ENCODE peak calls at places on chromosomes 13 and 19, in ten cellular contexts. One of them, this sample, is unnamed.

GRCh38 chr13:52359534-52359933 is 46.4 kb downstream of the THSD1 start:
- DNase-seq in pancreas: no peak
- DNase-seq in breast epithelium: no peak
- DNase-seq in ovary: no peak
- DNase-seq in endodermal cell: no peak
- DNase-seq in Peyer's patch: no peak
- DNase-seq in uterus: no peak
- DNase-seq in lower lobe of right lung: no peak
- DNase-seq in adrenal gland: no peak
- DNase-seq in adipocyte: peak; percentile 69
- DNase-seq in this sample: no peak

GRCh38 chr13:36352350-36352749 is 6.2 kb upstream of the SPART start:
- DNase-seq in pancreas: no peak
- DNase-seq in breast epithelium: no peak
- DNase-seq in ovary: no peak
- DNase-seq in endodermal cell: no peak
- DNase-seq in Peyer's patch: no peak
- DNase-seq in uterus: no peak
- DNase-seq in lower lobe of right lung: no peak
- DNase-seq in adrenal gland: no peak
- DNase-seq in adipocyte: peak; percentile 25
- DNase-seq in this sample: no peak

GRCh38 chr13:101627556-101627943 is 175.1 kb downstream of the ITGBL1 start:
- DNase-seq in pancreas: no peak
- DNase-seq in breast epithelium: no peak
- DNase-seq in ovary: no peak
- DNase-seq in endodermal cell: no peak
- DNase-seq in Peyer's patch: no peak
- DNase-seq in uterus: no peak
- DNase-seq in lower lobe of right lung: no peak
- DNase-seq in adrenal gland: no peak
- DNase-seq in adipocyte: no peak
- DNase-seq in this sample: no peak

GRCh38 chr13:86655561-86655960 is 856.3 kb upstream of the SLITRK6 start:
- DNase-seq in pancreas: no peak
- DNase-seq in breast epithelium: no peak
- DNase-seq in ovary: no peak
- DNase-seq in endodermal cell: no peak
- DNase-seq in Peyer's patch: no peak
- DNase-seq in uterus: no peak
- DNase-seq in lower lobe of right lung: no peak
- DNase-seq in adrenal gland: no peak
- DNase-seq in adipocyte: no peak
- DNase-seq in this sample: no peak

GRCh38 chr19:56671613-56671994 is at the start of gene ZNF835:
- DNase-seq in pancreas: peak; percentile 95
- DNase-seq in breast epithelium: peak; percentile 77
- DNase-seq in ovary: peak; percentile 93
- DNase-seq in endodermal cell: peak; percentile 53
- DNase-seq in Peyer's patch: peak; percentile 90
- DNase-seq in uterus: peak; percentile 94
- DNase-seq in lower lobe of right lung: peak; percentile 94
- DNase-seq in adrenal gland: peak; percentile 89
- DNase-seq in adipocyte: no peak
- DNase-seq in this sample: peak; percentile 89

GRCh38 chr13:87676254-87677042 is 5.3 kb downstream of the SLITRK5 start:
- DNase-seq in pancreas: no peak
- DNase-seq in breast epithelium: no peak
- DNase-seq in ovary: no peak
- DNase-seq in endodermal cell: peak; percentile 71
- DNase-seq in Peyer's patch: no peak
- DNase-seq in uterus: no peak
- DNase-seq in lower lobe of right lung: no peak
- DNase-seq in adrenal gland: no peak
- DNase-seq in adipocyte: no peak
- DNase-seq in this sample: no peak

GRCh38 chr13:34360702-34361101 is 542.8 kb downstream of the RFC3 start:
- DNase-seq in pancreas: no peak
- DNase-seq in breast epithelium: no peak
- DNase-seq in ovary: no peak
- DNase-seq in endodermal cell: no peak
- DNase-seq in Peyer's patch: no peak
- DNase-seq in uterus: no peak
- DNase-seq in lower lobe of right lung: no peak
- DNase-seq in adrenal gland: no peak
- DNase-seq in adipocyte: no peak
- DNase-seq in this sample: no peak

GRCh38 chr13:35714588-35714987 is 238.1 kb upstream of the MAB21L1 start:
- DNase-seq in pancreas: no peak
- DNase-seq in breast epithelium: no peak
- DNase-seq in ovary: no peak
- DNase-seq in endodermal cell: peak; percentile 53
- DNase-seq in Peyer's patch: no peak
- DNase-seq in uterus: no peak
- DNase-seq in lower lobe of right lung: no peak
- DNase-seq in adrenal gland: no peak
- DNase-seq in adipocyte: peak; percentile 38
- DNase-seq in this sample: no peak

GRCh38 chr19:50705422-50706019 is 14.1 kb downstream of the SHANK1 start:
- DNase-seq in pancreas: no peak
- DNase-seq in breast epithelium: no peak
- DNase-seq in ovary: no peak
- DNase-seq in endodermal cell: peak; percentile 86
- DNase-seq in Peyer's patch: no peak
- DNase-seq in uterus: no peak
- DNase-seq in lower lobe of right lung: no peak
- DNase-seq in adrenal gland: peak; percentile 56
- DNase-seq in adipocyte: peak; percentile 80
- DNase-seq in this sample: no peak

GRCh38 chr19:52659013-52659412 is 20.9 kb upstream of the ZNF83 start:
- DNase-seq in pancreas: no peak
- DNase-seq in breast epithelium: no peak
- DNase-seq in ovary: no peak
- DNase-seq in endodermal cell: no peak
- DNase-seq in Peyer's patch: no peak
- DNase-seq in uterus: no peak
- DNase-seq in lower lobe of right lung: no peak
- DNase-seq in adrenal gland: no peak
- DNase-seq in adipocyte: no peak
- DNase-seq in this sample: no peak

GRCh38 chr19:30278882-30279254 is 93.3 kb upstream of the ZNF536 start:
- DNase-seq in pancreas: no peak
- DNase-seq in breast epithelium: no peak
- DNase-seq in ovary: no peak
- DNase-seq in endodermal cell: no peak
- DNase-seq in Peyer's patch: no peak
- DNase-seq in uterus: no peak
- DNase-seq in lower lobe of right lung: no peak
- DNase-seq in adrenal gland: no peak
- DNase-seq in adipocyte: no peak
- DNase-seq in this sample: no peak

GRCh38 chr13:110506859-110507566 is 54.5 kb downstream of the RAB20 start:
- DNase-seq in pancreas: peak; percentile 91
- DNase-seq in breast epithelium: peak; percentile 61
- DNase-seq in ovary: peak; percentile 83
- DNase-seq in endodermal cell: no peak
- DNase-seq in Peyer's patch: no peak
- DNase-seq in uterus: no peak
- DNase-seq in lower lobe of right lung: peak; percentile 86
- DNase-seq in adrenal gland: peak; percentile 78
- DNase-seq in adipocyte: no peak
- DNase-seq in this sample: peak; percentile 94

GRCh38 chr19:33376931-33377557 is 3.5 kb downstream of the CEBPG start:
- DNase-seq in pancreas: no peak
- DNase-seq in breast epithelium: no peak
- DNase-seq in ovary: no peak
- DNase-seq in endodermal cell: peak; percentile 31
- DNase-seq in Peyer's patch: no peak
- DNase-seq in uterus: no peak
- DNase-seq in lower lobe of right lung: no peak
- DNase-seq in adrenal gland: no peak
- DNase-seq in adipocyte: no peak
- DNase-seq in this sample: peak; percentile 67

DNA sequence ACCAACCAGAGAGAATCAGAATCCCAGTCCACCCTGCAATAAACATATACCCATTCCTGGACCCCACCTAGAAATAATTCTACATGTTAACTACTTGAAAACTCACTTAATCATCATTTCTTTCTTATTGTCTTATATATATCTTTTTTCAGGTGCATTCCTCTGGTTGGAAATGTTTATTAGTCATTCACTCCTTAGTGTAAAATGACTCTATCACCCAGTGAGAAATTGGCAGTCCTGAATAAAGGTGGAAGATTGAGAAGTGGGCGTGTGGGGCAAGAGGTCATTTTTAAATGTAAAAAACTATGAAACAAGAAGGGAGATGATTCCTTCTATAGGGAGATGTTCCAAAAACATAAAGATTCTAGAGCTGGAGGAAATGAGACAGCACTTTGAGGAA is 101.2 kb upstream of the MBNL2 start:
- DNase-seq in pancreas: no peak
- DNase-seq in breast epithelium: no peak
- DNase-seq in ovary: no peak
- DNase-seq in endodermal cell: no peak
- DNase-seq in Peyer's patch: no peak
- DNase-seq in uterus: no peak
- DNase-seq in lower lobe of right lung: no peak
- DNase-seq in adrenal gland: no peak
- DNase-seq in adipocyte: no peak
- DNase-seq in this sample: no peak
- H3K4me1 ChIP-seq in pancreas: peaks cover 13% of the 10 kb centered on the region
- H3K4me1 ChIP-seq in breast epithelium: peaks cover 6% of the 10 kb centered on the region
- H3K4me1 ChIP-seq in ovary: peaks cover 22% of the 10 kb centered on the region
- H3K4me1 ChIP-seq in endodermal cell: peaks cover 19% of the 10 kb centered on the region
- H3K4me1 ChIP-seq in Peyer's patch: no peaks in the 10 kb centered on the region
- H3K4me1 ChIP-seq in uterus: peaks cover 3% of the 10 kb centered on the region
- H3K4me1 ChIP-seq in lower lobe of right lung: peaks cover 42% of the 10 kb centered on the region
- H3K4me1 ChIP-seq in adrenal gland: peaks cover 26% of the 10 kb centered on the region
- H3K4me1 ChIP-seq in adipocyte: peaks cover 53% of the 10 kb centered on the region
- H3K4me1 ChIP-seq in this sample: no peaks in the 10 kb centered on the region

GRCh38 chr19:10725415-10725814 is 7.5 kb downstream of the DNM2 start:
- DNase-seq in pancreas: no peak
- DNase-seq in breast epithelium: no peak
- DNase-seq in ovary: no peak
- DNase-seq in endodermal cell: no peak
- DNase-seq in Peyer's patch: no peak
- DNase-seq in uterus: no peak
- DNase-seq in lower lobe of right lung: no peak
- DNase-seq in adrenal gland: no peak
- DNase-seq in adipocyte: no peak
- DNase-seq in this sample: no peak
- H3K4me1 ChIP-seq in pancreas: peaks cover 1% of the 10 kb centered on the region
- H3K4me1 ChIP-seq in breast epithelium: no peaks in the 10 kb centered on the region
- H3K4me1 ChIP-seq in ovary: peaks cover 6% of the 10 kb centered on the region
- H3K4me1 ChIP-seq in endodermal cell: no peaks in the 10 kb centered on the region
- H3K4me1 ChIP-seq in Peyer's patch: peaks cover 7% of the 10 kb centered on the region
- H3K4me1 ChIP-seq in uterus: no peaks in the 10 kb centered on the region
- H3K4me1 ChIP-seq in lower lobe of right lung: peaks cover 96% of the 10 kb centered on the region
- H3K4me1 ChIP-seq in adrenal gland: peaks cover 15% of the 10 kb centered on the region
- H3K4me1 ChIP-seq in adipocyte: peaks cover 19% of the 10 kb centered on the region
- H3K4me1 ChIP-seq in this sample: peaks cover 11% of the 10 kb centered on the region

GRCh38 chr19:5132698-5133651 is 164.1 kb downstream of the KDM4B start:
- DNase-seq in pancreas: no peak
- DNase-seq in breast epithelium: no peak
- DNase-seq in ovary: no peak
- DNase-seq in endodermal cell: no peak
- DNase-seq in Peyer's patch: no peak
- DNase-seq in uterus: no peak
- DNase-seq in lower lobe of right lung: no peak
- DNase-seq in adrenal gland: no peak
- DNase-seq in adipocyte: no peak
- DNase-seq in this sample: no peak
- H3K4me1 ChIP-seq in pancreas: peaks cover 21% of the 10 kb centered on the region
- H3K4me1 ChIP-seq in breast epithelium: no peaks in the 10 kb centered on the region
- H3K4me1 ChIP-seq in ovary: peaks cover 19% of the 10 kb centered on the region
- H3K4me1 ChIP-seq in endodermal cell: no peaks in the 10 kb centered on the region
- H3K4me1 ChIP-seq in Peyer's patch: peaks cover 30% of the 10 kb centered on the region
- H3K4me1 ChIP-seq in uterus: peaks cover 2% of the 10 kb centered on the region
- H3K4me1 ChIP-seq in lower lobe of right lung: peaks cover 11% of the 10 kb centered on the region
- H3K4me1 ChIP-seq in adrenal gland: peaks cover 5% of the 10 kb centered on the region
- H3K4me1 ChIP-seq in adipocyte: peaks cover 5% of the 10 kb centered on the region
- H3K4me1 ChIP-seq in this sample: no peaks in the 10 kb centered on the region

GRCh38 chr19:35741216-35741541 is 1.1 kb downstream of the IGFLR1 start:
- DNase-seq in pancreas: no peak
- DNase-seq in breast epithelium: no peak
- DNase-seq in ovary: no peak
- DNase-seq in endodermal cell: no peak
- DNase-seq in Peyer's patch: no peak
- DNase-seq in uterus: no peak
- DNase-seq in lower lobe of right lung: no peak
- DNase-seq in adrenal gland: no peak
- DNase-seq in adipocyte: no peak
- DNase-seq in this sample: no peak

GRCh38 chr19:35740423-35741215 is 1.6 kb downstream of the IGFLR1 start:
- DNase-seq in pancreas: peak; percentile 99
- DNase-seq in breast epithelium: peak; percentile 97
- DNase-seq in ovary: peak; percentile 99
- DNase-seq in endodermal cell: peak; percentile 99
- DNase-seq in Peyer's patch: peak; percentile 100
- DNase-seq in uterus: peak; percentile 98
- DNase-seq in lower lobe of right lung: peak; percentile 99
- DNase-seq in adrenal gland: peak; percentile 99
- DNase-seq in adipocyte: peak; percentile 99
- DNase-seq in this sample: peak; percentile 99

GRCh38 chr19:35744335-35744687 is 907 bp downstream of the U2AF1L4 start:
- DNase-seq in pancreas: no peak
- DNase-seq in breast epithelium: no peak
- DNase-seq in ovary: no peak
- DNase-seq in endodermal cell: no peak
- DNase-seq in Peyer's patch: no peak
- DNase-seq in uterus: no peak
- DNase-seq in lower lobe of right lung: no peak
- DNase-seq in adrenal gland: no peak
- DNase-seq in adipocyte: no peak
- DNase-seq in this sample: no peak

GRCh38 chr19:35743640-35744306 is 1.4 kb downstream of the U2AF1L4 start:
- DNase-seq in pancreas: no peak
- DNase-seq in breast epithelium: no peak
- DNase-seq in ovary: no peak
- DNase-seq in endodermal cell: no peak
- DNase-seq in Peyer's patch: no peak
- DNase-seq in uterus: no peak
- DNase-seq in lower lobe of right lung: no peak
- DNase-seq in adrenal gland: peak; percentile 34
- DNase-seq in adipocyte: no peak
- DNase-seq in this sample: no peak

DNA sequence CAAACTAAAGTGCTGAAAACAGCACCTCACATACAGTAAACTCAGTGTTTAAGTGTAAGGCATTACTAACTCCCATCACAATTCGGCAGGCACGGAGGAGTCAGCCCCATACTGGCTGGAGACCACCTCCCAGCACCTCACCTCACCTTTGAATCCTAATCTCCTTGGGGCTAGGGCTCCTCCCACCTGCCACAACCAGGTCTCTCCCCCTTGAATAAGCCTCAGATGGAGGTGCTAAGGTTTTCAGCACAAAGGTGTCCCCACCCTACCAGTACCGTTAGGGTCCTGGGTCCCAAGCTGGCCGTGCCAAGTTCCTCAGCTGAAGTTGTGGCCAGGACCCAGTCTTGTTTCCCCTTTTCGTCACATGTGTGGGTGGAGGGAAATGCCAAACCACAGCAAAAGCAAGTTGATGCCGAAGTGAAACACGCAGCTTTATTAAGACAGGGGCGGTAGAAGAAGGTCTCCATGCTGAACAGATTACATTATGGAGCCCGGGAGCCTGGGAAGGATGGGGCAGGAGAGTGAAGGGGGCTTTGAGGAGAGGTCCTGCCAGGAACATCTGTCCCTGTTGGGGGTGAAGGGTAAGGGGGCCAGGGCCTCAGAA is at the start of gene IGFLR1:
- DNase-seq in pancreas: no peak
- DNase-seq in breast epithelium: no peak
- DNase-seq in ovary: no peak
- DNase-seq in endodermal cell: no peak
- DNase-seq in Peyer's patch: peak; percentile 81
- DNase-seq in uterus: no peak
- DNase-seq in lower lobe of right lung: no peak
- DNase-seq in adrenal gland: peak; percentile 64
- DNase-seq in adipocyte: no peak
- DNase-seq in this sample: peak; percentile 53
- H3K4me1 ChIP-seq in pancreas: peaks cover 13% of the 10 kb centered on the region
- H3K4me1 ChIP-seq in breast epithelium: peaks cover 23% of the 10 kb centered on the region
- H3K4me1 ChIP-seq in ovary: peaks cover 12% of the 10 kb centered on the region
- H3K4me1 ChIP-seq in endodermal cell: no peaks in the 10 kb centered on the region
- H3K4me1 ChIP-seq in Peyer's patch: peaks cover 34% of the 10 kb centered on the region
- H3K4me1 ChIP-seq in uterus: peaks cover 6% of the 10 kb centered on the region
- H3K4me1 ChIP-seq in lower lobe of right lung: peaks cover 53% of the 10 kb centered on the region
- H3K4me1 ChIP-seq in adrenal gland: peaks cover 25% of the 10 kb centered on the region
- H3K4me1 ChIP-seq in adipocyte: peaks cover 38% of the 10 kb centered on the region
- H3K4me1 ChIP-seq in this sample: peaks cover 9% of the 10 kb centered on the region